ENCODE peak calls at places on chromosomes 6 and 20, in five cellular contexts. C is stimulated activated CD4-positive, alpha-beta T cell treated with anti-CD3 and anti-CD28 coated beads, Interleukin-2, amount 100 ng/mL, for 48 hours; M is lung; I is GM12865; A is NCI-H446 treated with DMSO at 0.1 percent for 48 hours. K is an unnamed sample.
A peak's percentile ranks its signal among the peaks of the same experiment; 100 is the strongest.

GRCh38 chr6:100944644-100945043 is 63.5 kb upstream of the ASCC3 start:
- DNase-seq in C (no peak), M (no peak), A (no peak), I (no peak), K (no peak)

GRCh38 chr6:165049362-165049761 is 260.0 kb downstream of the C6orf118 start:
- DNase-seq in M (no peak), I (peak; percentile 52), C (peak; percentile 36), A (no peak), K (peak; percentile 76)

GRCh38 chr6:106670236-106670635 is 40.9 kb downstream of the QRSL1 start:
- DNase-seq in C (no peak), M (no peak), I (no peak), A (no peak), K (no peak)

GRCh38 chr20:55239269-55239668 is 763.9 kb downstream of the DOK5 start:
- DNase-seq in I (no peak), A (no peak), C (no peak), M (no peak), K (no peak)

GRCh38 chr6:145534986-145535385 is 200.3 kb downstream of the EPM2A start:
- DNase-seq in I (no peak), A (no peak), M (no peak), C (no peak), K (no peak)

GRCh38 chr20:481167-481566 is 18.8 kb upstream of the TBC1D20 start:
- DNase-seq in I (no peak), C (no peak), M (no peak), A (no peak), K (no peak)

GRCh38 chr6:108666656-108667260 is 106.0 kb downstream of the FOXO3 start:
- DNase-seq in C (no peak), M (no peak), A (no peak), I (no peak), K (no peak)

GRCh38 chr6:13911337-13911736 is 13.4 kb upstream of the RNF182 start:
- DNase-seq in I (no peak), A (no peak), C (no peak), M (no peak), K (no peak)

GRCh38 chr6:144395014-144395413 is 109.9 kb downstream of the UTRN start:
- DNase-seq in A (no peak), C (no peak), I (no peak), M (no peak), K (no peak)

GRCh38 chr20:34703573-34704176 is 469 bp upstream of the TP53INP2 start:
- DNase-seq in C (no peak), I (no peak), A (no peak), M (no peak), K (peak; percentile 75)

GRCh38 chr6:63997727-63998126 is 362.1 kb downstream of the PHF3 start:
- DNase-seq in C (no peak), A (no peak), M (no peak), I (no peak), K (no peak)

GRCh38 chr6:134840086-134840485 is 109.8 kb downstream of the ALDH8A1 start:
- DNase-seq in C (no peak), M (no peak), I (no peak), A (no peak), K (no peak)

GRCh38 chr6:20826378-20826777 is 292.1 kb downstream of the CDKAL1 start:
- DNase-seq in I (no peak), C (no peak), M (no peak), A (no peak), K (no peak)

GRCh38 chr6:43540507-43540906 is 23.6 kb downstream of the POLR1C start:
- DNase-seq in A (no peak), C (no peak), M (no peak), I (no peak), K (no peak)

GRCh38 chr20:5748246-5748645 is 2.0 kb upstream of the SHLD1 start:
- DNase-seq in A (no peak), I (no peak), M (no peak), C (no peak), K (no peak)

GRCh38 chr6:168612586-168612985 is 171.6 kb downstream of the SMOC2 start:
- DNase-seq in A (no peak), I (no peak), M (no peak), C (no peak), K (no peak)

GRCh38 chr6:34792605-34793500 is 970 bp downstream of the BLTP3A start:
- DNase-seq in I (peak; percentile 64), C (peak; percentile 14), M (peak; percentile 48), A (no peak), K (peak; percentile 48)

GRCh38 chr20:54069501-54069971 is 858 bp downstream of the BCAS1 start:
- DNase-seq in M (no peak), A (no peak), I (no peak), C (no peak), K (no peak)

GRCh38 chr6:165701005-165701404 is 38.0 kb upstream of the PDE10A start:
- DNase-seq in I (no peak), C (no peak), A (no peak), M (no peak), K (peak; percentile 81)

GRCh38 chr6:125257351-125257750 is 44.4 kb downstream of the HDDC2 start:
- DNase-seq in M (no peak), I (no peak), A (no peak), C (no peak), K (no peak)

GRCh38 chr6:17012421-17013225 is 89.2 kb upstream of the STMND1 start:
- DNase-seq in I (no peak), C (no peak), A (no peak), M (no peak), K (peak; percentile 89)

GRCh38 chr20:56778765-56779195 is 149.7 kb downstream of the TFAP2C start:
- DNase-seq in A (no peak), M (no peak), C (no peak), I (no peak), K (no peak)

GRCh38 chr6:167689278-167689677 is 137.4 kb upstream of the AFDN start:
- DNase-seq in A (no peak), I (no peak), M (no peak), C (no peak), K (no peak)

GRCh38 chr6:34049395-34050342 is 96.2 kb downstream of the GRM4 start:
- DNase-seq in M (no peak), C (no peak), A (no peak), I (no peak), K (no peak)

GRCh38 chr6:48243071-48243470 is 132.1 kb upstream of the PTCHD4 start:
- DNase-seq in A (no peak), M (no peak), I (no peak), C (no peak), K (no peak)

GRCh38 chr6:25279748-25280616 is 808 bp downstream of the CARMIL1 start:
- DNase-seq in M (no peak), A (no peak), C (peak; percentile 6), I (peak; percentile 33), K (no peak)